ENCODE peak calls at places on chromosome 10, in six cellular contexts. One of them, this sample, is unnamed.

GRCh38 chr10:1290071-1290471 is 233.9 kb downstream of the WDR37 start:
- DNase-seq in K562: no peak
- DNase-seq in HepG2: no peak
- DNase-seq in endothelial cell of umbilical vein: no peak
- DNase-seq in NB4: no peak
- DNase-seq in A549: no peak
- DNase-seq in this sample: no peak

GRCh38 chr10:5948999-5949759 is 28.2 kb downstream of the IL15RA start:
- DNase-seq in endothelial cell of umbilical vein: peak
- DNase-seq in HepG2: peak
- DNase-seq in NB4: peak
- DNase-seq in A549: peak
- DNase-seq in K562: peak
- DNase-seq in this sample: no peak

GRCh38 chr10:30639946-30640786 is 10.6 kb upstream of the LYZL2 start:
- DNase-seq in HepG2: peak
- DNase-seq in endothelial cell of umbilical vein: peak
- DNase-seq in K562: peak
- DNase-seq in A549: peak
- DNase-seq in NB4: peak
- DNase-seq in this sample: no peak

GRCh38 chr10:27696466-27696865 is 49.2 kb downstream of the MKX start:
- DNase-seq in A549: no peak
- DNase-seq in K562: no peak
- DNase-seq in HepG2: no peak
- DNase-seq in endothelial cell of umbilical vein: no peak
- DNase-seq in NB4: no peak
- DNase-seq in this sample: no peak

GRCh38 chr10:24360286-24361127 is 151.6 kb downstream of the KIAA1217 start:
- DNase-seq in A549: peak
- DNase-seq in K562: peak
- DNase-seq in NB4: peak
- DNase-seq in endothelial cell of umbilical vein: peak
- DNase-seq in HepG2: peak
- DNase-seq in this sample: no peak

GRCh38 chr10:123148414-123149161 is 652 bp downstream of the HMX2 start:
- DNase-seq in HepG2: no peak
- DNase-seq in K562: no peak
- DNase-seq in A549: no peak
- DNase-seq in NB4: peak
- DNase-seq in endothelial cell of umbilical vein: no peak
- DNase-seq in this sample: no peak

GRCh38 chr10:5913736-5914135 is 23.7 kb downstream of the FBH1 start:
- DNase-seq in K562: no peak
- DNase-seq in endothelial cell of umbilical vein: no peak
- DNase-seq in HepG2: no peak
- DNase-seq in A549: no peak
- DNase-seq in NB4: no peak
- DNase-seq in this sample: no peak

GRCh38 chr10:129742742-129743550 is 221.1 kb downstream of the EBF3 start:
- DNase-seq in endothelial cell of umbilical vein: no peak
- DNase-seq in NB4: no peak
- DNase-seq in A549: no peak
- DNase-seq in HepG2: no peak
- DNase-seq in K562: no peak
- DNase-seq in this sample: no peak

GRCh38 chr10:130028465-130028819 is 64.4 kb upstream of the EBF3 start:
- DNase-seq in A549: no peak
- DNase-seq in endothelial cell of umbilical vein: no peak
- DNase-seq in K562: no peak
- DNase-seq in HepG2: no peak
- DNase-seq in NB4: no peak
- DNase-seq in this sample: no peak

GRCh38 chr10:58756126-58756525 is 243.5 kb downstream of the BICC1 start:
- DNase-seq in HepG2: no peak
- DNase-seq in endothelial cell of umbilical vein: no peak
- DNase-seq in K562: no peak
- DNase-seq in NB4: no peak
- DNase-seq in A549: no peak
- DNase-seq in this sample: no peak

GRCh38 chr10:113959383-113959760 is 84.3 kb upstream of the ADRB1 start:
- DNase-seq in endothelial cell of umbilical vein: no peak
- DNase-seq in K562: no peak
- DNase-seq in A549: no peak
- DNase-seq in HepG2: no peak
- DNase-seq in NB4: no peak
- DNase-seq in this sample: no peak

GRCh38 chr10:15869935-15870334 is 9.6 kb upstream of the MINDY3 start:
- DNase-seq in HepG2: no peak
- DNase-seq in NB4: no peak
- DNase-seq in A549: no peak
- DNase-seq in K562: no peak
- DNase-seq in endothelial cell of umbilical vein: no peak
- DNase-seq in this sample: no peak

GRCh38 chr10:73480158-73480557 is 15.7 kb downstream of the PPP3CB start:
- DNase-seq in K562: no peak
- DNase-seq in NB4: no peak
- DNase-seq in A549: no peak
- DNase-seq in endothelial cell of umbilical vein: peak
- DNase-seq in HepG2: no peak
- DNase-seq in this sample: no peak

GRCh38 chr10:16116404-16117304 is 256.3 kb upstream of the MINDY3 start:
- DNase-seq in NB4: peak
- DNase-seq in endothelial cell of umbilical vein: peak
- DNase-seq in K562: peak
- DNase-seq in HepG2: peak
- DNase-seq in A549: peak
- DNase-seq in this sample: peak

GRCh38 chr10:49365275-49365674 is 30.6 kb downstream of the DRGX start:
- DNase-seq in endothelial cell of umbilical vein: no peak
- DNase-seq in NB4: no peak
- DNase-seq in K562: no peak
- DNase-seq in HepG2: no peak
- DNase-seq in A549: no peak
- DNase-seq in this sample: no peak

GRCh38 chr10:50993817-50994251 is 80.5 kb upstream of the PRKG1 start:
- DNase-seq in A549: no peak
- DNase-seq in K562: no peak
- DNase-seq in endothelial cell of umbilical vein: no peak
- DNase-seq in NB4: no peak
- DNase-seq in HepG2: no peak
- DNase-seq in this sample: no peak

GRCh38 chr10:1178506-1178905 is 122.3 kb downstream of the WDR37 start:
- DNase-seq in K562: no peak
- DNase-seq in A549: no peak
- DNase-seq in HepG2: no peak
- DNase-seq in NB4: no peak
- DNase-seq in endothelial cell of umbilical vein: no peak
- DNase-seq in this sample: no peak

GRCh38 chr10:75189266-75190096 is 21.1 kb upstream of the VDAC2 start:
- DNase-seq in K562: no peak
- DNase-seq in endothelial cell of umbilical vein: no peak
- DNase-seq in NB4: no peak
- DNase-seq in A549: no peak
- DNase-seq in HepG2: peak
- DNase-seq in this sample: no peak

GRCh38 chr10:75187961-75188426 is 22.6 kb upstream of the VDAC2 start:
- DNase-seq in NB4: peak
- DNase-seq in K562: peak
- DNase-seq in HepG2: peak
- DNase-seq in endothelial cell of umbilical vein: peak
- DNase-seq in A549: peak
- DNase-seq in this sample: peak

GRCh38 chr10:75197066-75197465 is 13.5 kb upstream of the VDAC2 start:
- DNase-seq in A549: no peak
- DNase-seq in endothelial cell of umbilical vein: no peak
- DNase-seq in K562: no peak
- DNase-seq in HepG2: no peak
- DNase-seq in NB4: no peak
- DNase-seq in this sample: no peak

GRCh38 chr10:75195035-75195763 is 15.4 kb upstream of the VDAC2 start:
- DNase-seq in NB4: no peak
- DNase-seq in K562: no peak
- DNase-seq in A549: no peak
- DNase-seq in endothelial cell of umbilical vein: no peak
- DNase-seq in HepG2: no peak
- DNase-seq in this sample: no peak

GRCh38 chr10:75191821-75192568 is 18.6 kb upstream of the VDAC2 start:
- DNase-seq in K562: peak
- DNase-seq in endothelial cell of umbilical vein: peak
- DNase-seq in NB4: peak
- DNase-seq in HepG2: peak
- DNase-seq in A549: peak
- DNase-seq in this sample: no peak
- H3K4me3 ChIP-seq in K562: no peak
- H3K4me3 ChIP-seq in endothelial cell of umbilical vein: no peak
- H3K4me3 ChIP-seq in NB4: no peak
- H3K4me3 ChIP-seq in HepG2: peak
- H3K4me3 ChIP-seq in A549: peak
- H3K4me3 ChIP-seq in this sample: no peak

DNA sequence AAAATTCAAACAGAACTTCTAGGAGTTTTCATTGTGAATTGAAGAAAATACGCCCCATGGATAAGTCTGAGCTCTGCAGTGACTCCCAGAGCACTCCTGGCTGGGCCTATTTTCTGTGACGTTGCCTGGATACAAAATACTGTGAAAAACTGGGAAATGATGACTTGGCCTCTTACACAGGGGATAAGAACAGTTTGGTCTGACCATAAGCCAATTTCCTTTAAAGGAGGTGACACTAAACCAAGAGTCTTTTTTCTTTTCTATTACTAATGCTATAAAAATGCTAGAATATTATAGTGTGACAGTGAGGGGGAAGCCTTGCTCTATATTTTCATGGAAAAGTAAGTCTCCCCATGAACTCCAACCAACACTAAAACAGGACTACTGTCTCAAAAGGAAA is 45.6 kb downstream of the MYOF start:
- DNase-seq in HepG2: no peak
- DNase-seq in A549: no peak
- DNase-seq in endothelial cell of umbilical vein: peak
- DNase-seq in NB4: peak
- DNase-seq in K562: no peak
- DNase-seq in this sample: no peak
- TF ChIP-seq MYC in HepG2: no peak
- TF ChIP-seq MYC in A549: no peak
- TF ChIP-seq MYC in endothelial cell of umbilical vein: no peak
- TF ChIP-seq MYC in NB4: no peak
- TF ChIP-seq MYC in K562: no peak
- TF ChIP-seq MYC in this sample: no peak

GRCh38 chr10:23058366-23058765 is 37.0 kb upstream of the MSRB2 start:
- DNase-seq in HepG2: no peak
- DNase-seq in NB4: no peak
- DNase-seq in A549: no peak
- DNase-seq in K562: no peak
- DNase-seq in endothelial cell of umbilical vein: no peak
- DNase-seq in this sample: no peak

GRCh38 chr10:23053036-23053435 is 42.3 kb upstream of the MSRB2 start:
- DNase-seq in K562: no peak
- DNase-seq in HepG2: no peak
- DNase-seq in A549: no peak
- DNase-seq in NB4: no peak
- DNase-seq in endothelial cell of umbilical vein: no peak
- DNase-seq in this sample: no peak

GRCh38 chr10:23051855-23052309 is 43.5 kb upstream of the MSRB2 start:
- DNase-seq in K562: no peak
- DNase-seq in A549: no peak
- DNase-seq in HepG2: no peak
- DNase-seq in endothelial cell of umbilical vein: no peak
- DNase-seq in NB4: no peak
- DNase-seq in this sample: no peak

GRCh38 chr10:23051278-23051677 is 44.1 kb upstream of the MSRB2 start:
- DNase-seq in HepG2: no peak
- DNase-seq in A549: no peak
- DNase-seq in K562: no peak
- DNase-seq in endothelial cell of umbilical vein: no peak
- DNase-seq in NB4: no peak
- DNase-seq in this sample: no peak

DNA sequence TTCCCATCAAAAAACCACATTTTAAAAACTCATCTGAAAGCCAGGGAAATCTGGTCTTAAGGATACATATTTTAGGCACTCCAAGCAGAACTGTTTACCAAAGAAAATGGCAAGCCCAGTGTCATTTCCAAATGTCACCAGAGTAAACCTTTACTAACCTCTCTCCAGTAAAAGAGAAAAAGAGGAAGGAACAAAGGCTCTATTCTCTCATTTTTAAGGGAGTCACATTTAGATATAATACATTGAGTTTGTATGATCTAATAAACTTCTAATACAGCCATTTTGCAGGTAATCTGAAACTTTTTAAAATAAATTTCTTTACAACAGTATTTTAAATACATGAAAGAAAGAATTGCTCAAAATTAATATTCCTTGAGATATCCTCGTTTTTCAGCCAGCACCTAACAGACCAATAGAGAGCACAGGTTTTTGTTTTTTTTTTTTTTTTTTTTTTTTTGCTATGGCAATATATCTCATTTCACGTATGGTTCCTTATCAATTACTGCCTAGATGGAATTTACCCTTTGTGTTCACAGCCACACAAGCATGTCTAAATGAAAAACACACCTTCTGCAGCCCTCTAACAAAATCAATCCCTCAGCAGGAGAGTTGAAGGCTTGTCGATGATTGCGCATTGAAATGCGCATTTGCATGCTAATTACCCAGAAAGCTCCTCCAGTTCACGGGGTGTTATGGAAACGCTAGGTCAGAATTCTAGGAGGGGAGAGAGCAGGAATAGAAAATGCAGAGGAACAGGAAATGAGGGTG is 39.8 kb upstream of the MSRB2 start:
- DNase-seq in HepG2: no peak
- DNase-seq in endothelial cell of umbilical vein: no peak
- DNase-seq in NB4: no peak
- DNase-seq in K562: no peak
- DNase-seq in A549: no peak
- DNase-seq in this sample: no peak
- H3K4me3 ChIP-seq in HepG2: no peak
- H3K4me3 ChIP-seq in endothelial cell of umbilical vein: no peak
- H3K4me3 ChIP-seq in NB4: no peak
- H3K4me3 ChIP-seq in K562: no peak
- H3K4me3 ChIP-seq in A549: no peak
- H3K4me3 ChIP-seq in this sample: no peak

GRCh38 chr10:34520084-34520483 is 295.0 kb downstream of the PARD3 start:
- DNase-seq in NB4: no peak
- DNase-seq in endothelial cell of umbilical vein: peak
- DNase-seq in HepG2: peak
- DNase-seq in K562: no peak
- DNase-seq in A549: no peak
- DNase-seq in this sample: no peak

GRCh38 chr10:34513636-34514035 is 301.5 kb downstream of the PARD3 start:
- DNase-seq in K562: no peak
- DNase-seq in NB4: no peak
- DNase-seq in endothelial cell of umbilical vein: no peak
- DNase-seq in HepG2: peak
- DNase-seq in A549: no peak
- DNase-seq in this sample: no peak

DNA sequence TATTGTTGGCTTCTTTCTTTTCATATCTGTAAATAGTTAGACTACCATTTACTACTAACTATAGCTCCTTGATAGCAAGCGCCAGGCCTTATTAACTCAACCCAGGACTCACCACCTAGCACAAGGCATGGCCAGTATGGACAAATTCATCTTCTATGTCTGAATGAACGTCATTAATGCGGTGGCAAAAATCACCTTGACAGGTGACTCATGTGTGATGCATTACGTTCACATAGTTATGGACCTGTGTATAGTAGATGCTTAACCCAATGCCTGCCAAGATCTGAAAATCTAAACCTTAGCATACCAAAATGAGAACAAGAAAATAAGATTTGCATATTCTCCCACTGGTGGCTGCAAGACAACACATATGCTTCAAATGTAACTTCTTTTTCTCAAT is 300.8 kb downstream of the PARD3 start:
- DNase-seq in NB4: no peak
- DNase-seq in A549: no peak
- DNase-seq in HepG2: no peak
- DNase-seq in endothelial cell of umbilical vein: no peak
- DNase-seq in K562: no peak
- DNase-seq in this sample: no peak
- TF ChIP-seq MYC in NB4: no peak
- TF ChIP-seq MYC in A549: no peak
- TF ChIP-seq MYC in HepG2: no peak
- TF ChIP-seq MYC in endothelial cell of umbilical vein: no peak
- TF ChIP-seq MYC in K562: no peak
- TF ChIP-seq MYC in this sample: no peak